ENCODE peak calls at places on chromosomes 5 and 9, in nine cellular contexts. U is H9; T is NCI-H1694 treated with DMSO at 0.1 percent for 48 hours; A is NCI-H510A treated with DMSO at 0.1 percent for 48 hours; O is GM03348; J is activated CD8-positive, alpha-beta memory T cell treated with anti-CD3 and anti-CD28 coated beads for 24 hours; D is Caki2; K is AG08395; B is GM04504. W is an unnamed sample.

GRCh38 chr5:132510076-132510475 is 19.5 kb upstream of the IRF1 start:
- DNase-seq in U (no peak), T (no peak), A (peak), O (peak), J (no peak), D (peak), K (peak), B (peak), W (no peak)

GRCh38 chr5:93092349-93093105 is 488.5 kb downstream of the NR2F1-AS1 start:
- DNase-seq in U (no peak), T (no peak), A (no peak), O (peak), J (no peak), D (peak), K (peak), B (no peak), W (no peak)

GRCh38 chr5:151523335-151523734 is 67.8 kb downstream of the FAT2 start:
- DNase-seq in U (peak), T (peak), A (peak), O (peak), J (no peak), D (peak), K (peak), B (peak), W (peak)

GRCh38 chr5:127942246-127943060 is 141.1 kb upstream of the SLC12A2 start:
- DNase-seq in U (no peak), T (no peak), A (no peak), O (no peak), J (no peak), D (no peak), K (no peak), B (no peak), W (no peak)

GRCh38 chr5:38593959-38594358 is 37.5 kb upstream of the LIFR start:
- DNase-seq in U (no peak), T (no peak), A (no peak), O (no peak), J (no peak), D (no peak), K (no peak), B (no peak), W (no peak)

GRCh38 chr5:16826379-16827125 is 109.5 kb downstream of the MYO10 start:
- DNase-seq in U (no peak), T (no peak), A (no peak), O (no peak), J (no peak), D (no peak), K (peak), B (no peak), W (no peak)

GRCh38 chr5:65811895-65812294 is 89.9 kb downstream of the NLN start:
- DNase-seq in U (no peak), T (no peak), A (no peak), O (no peak), J (no peak), D (no peak), K (no peak), B (no peak), W (no peak)

GRCh38 chr9:68669189-68669588 is 35.9 kb upstream of the PIP5K1B start:
- DNase-seq in U (no peak), T (no peak), A (no peak), O (no peak), J (no peak), D (no peak), K (no peak), B (no peak), W (no peak)

GRCh38 chr9:89821081-89821480 is 216.3 kb downstream of the GADD45G start:
- DNase-seq in U (peak), T (no peak), A (no peak), O (no peak), J (no peak), D (no peak), K (no peak), B (no peak), W (no peak)

GRCh38 chr5:133790898-133791297 is 177.5 kb downstream of the C5orf15 start:
- DNase-seq in U (peak), T (no peak), A (peak), O (no peak), J (no peak), D (no peak), K (no peak), B (no peak), W (no peak)

GRCh38 chr5:15807861-15808260 is 307.9 kb downstream of the FBXL7 start:
- DNase-seq in U (no peak), T (peak), A (no peak), O (peak), J (no peak), D (no peak), K (peak), B (peak), W (no peak)

GRCh38 chr5:149765932-149766331 is 35.8 kb downstream of the PPARGC1B start:
- DNase-seq in U (no peak), T (no peak), A (no peak), O (no peak), J (no peak), D (no peak), K (no peak), B (no peak), W (no peak)

W was measured in RPMI8226.